ENCODE peak calls at places on chromosomes 5 and 9, in five cellular contexts. A is activated T-cell treated with anti-CD3 and anti-CD28 coated beads, Interleukin-2, amount 50 U/mL, for 24 hours; T is gastrocnemius medialis; W is immature natural killer cell; D is left kidney. M is an unnamed sample.

GRCh38 chr9:136110082-136111061 is 8.3 kb downstream of the TMEM250 start:
- DNase-seq in T (no peak), W (no peak), A (peak), D (peak), M (no peak)

GRCh38 chr5:100903036-100903887 is at the start of gene ST8SIA4:
- DNase-seq in A (peak), T (peak), W (peak), D (peak), M (peak)

GRCh38 chr5:82167372-82167771 is 110.8 kb downstream of the RPS23 start:
- DNase-seq in A (no peak), D (no peak), T (no peak), W (no peak), M (no peak)

GRCh38 chr5:62460578-62460983 is 48.0 kb downstream of the IPO11 start:
- DNase-seq in A (no peak), D (peak), T (no peak), W (peak), M (peak)

GRCh38 chr9:33135086-33135958 is 31.8 kb downstream of the B4GALT1 start:
- DNase-seq in D (peak), W (no peak), A (no peak), T (no peak), M (no peak)

GRCh38 chr9:94554439-94555331 is at the start of gene PCAT7:
- DNase-seq in T (no peak), D (peak), A (peak), W (no peak), M (peak)

GRCh38 chr9:127974769-127975261 is 6.0 kb downstream of the EEIG1 start:
- DNase-seq in T (no peak), A (peak), W (no peak), D (no peak), M (no peak)

GRCh38 chr5:94524841-94525697 is 93.3 kb downstream of the KIAA0825 start:
- DNase-seq in W (peak), T (no peak), D (peak), A (no peak), M (peak)

GRCh38 chr5:54309237-54309636 is 1.1 kb downstream of the ARL15 start:
- DNase-seq in W (no peak), A (no peak), D (peak), T (no peak), M (peak)

GRCh38 chr5:73374520-73375235 is 73.9 kb downstream of the FOXD1 start:
- DNase-seq in T (no peak), A (no peak), W (no peak), D (no peak), M (no peak)

GRCh38 chr5:8491254-8491653 is 622.3 kb downstream of the MTRR start:
- DNase-seq in D (no peak), W (no peak), T (no peak), A (no peak), M (no peak)

GRCh38 chr9:77848897-77849296 is 182.7 kb downstream of the GNAQ start:
- DNase-seq in W (no peak), A (no peak), T (peak), D (no peak), M (no peak)

GRCh38 chr5:56585973-56586740 is 229.2 kb upstream of the MAP3K1 start:
- DNase-seq in T (no peak), A (no peak), D (peak), W (no peak), M (peak)

GRCh38 chr5:2687746-2688145 is 63.7 kb downstream of the IRX2 start:
- DNase-seq in D (no peak), T (no peak), W (no peak), A (no peak), M (no peak)

GRCh38 chr5:20129491-20129890 is 141.5 kb upstream of the CDH18 start:
- DNase-seq in D (no peak), W (no peak), T (no peak), A (no peak), M (no peak)

GRCh38 chr9:94931725-94932124 is 205.2 kb downstream of the AOPEP start:
- DNase-seq in W (no peak), T (no peak), A (no peak), D (no peak), M (no peak)

GRCh38 chr9:37752646-37753488 is 738 bp upstream of the TRMT10B start:
- DNase-seq in D (no peak), A (no peak), W (no peak), T (no peak), M (no peak)

GRCh38 chr5:59367791-59368394 is 525.6 kb downstream of the PDE4D start:
- DNase-seq in D (peak), A (peak), T (no peak), W (peak), M (peak)

GRCh38 chr5:106195679-106196078 is 1475.1 kb downstream of the EFNA5 start:
- DNase-seq in D (peak), W (no peak), T (no peak), A (no peak), M (no peak)

GRCh38 chr5:77946381-77947050 is 170.4 kb upstream of the TBCA start:
- DNase-seq in D (no peak), W (no peak), A (no peak), T (no peak), M (peak)

GRCh38 chr9:107973451-107973850 is 483.9 kb upstream of the KLF4 start:
- DNase-seq in W (no peak), A (no peak), T (no peak), D (no peak), M (no peak)

GRCh38 chr5:37028910-37029309 is 152.3 kb downstream of the NIPBL start:
- DNase-seq in W (no peak), D (no peak), T (no peak), A (no peak), M (no peak)